ENCODE peak calls at places on chromosomes 16 and 17, in ten cellular contexts. One of them, this sample, is unnamed.

GRCh38 chr16:48611329-48612137 is 1.6 kb upstream of the N4BP1 start:
- DNase-seq in amniotic stem cell: no peak
- DNase-seq in NCI-H774: no peak
- DNase-seq in activated CD4-positive, alpha-beta T cell treated with anti-CD3 and anti-CD28 coated beads, Interleukin-2, amount 50 U/mL, for 1 hour: peak
- DNase-seq in HTR-8/SVneo: no peak
- DNase-seq in brain microvascular endothelial cell: no peak
- DNase-seq in substantia nigra: no peak
- DNase-seq in HFF-Myc: no peak
- DNase-seq in Kasumi-1: no peak
- DNase-seq in endothelial cell of umbilical vein: no peak
- DNase-seq in this sample: no peak

GRCh38 chr16:9846362-9847099 is 335.7 kb downstream of the GRIN2A start:
- DNase-seq in activated CD4-positive, alpha-beta T cell treated with anti-CD3 and anti-CD28 coated beads, Interleukin-2, amount 50 U/mL, for 1 hour: no peak
- DNase-seq in HFF-Myc: no peak
- DNase-seq in brain microvascular endothelial cell: no peak
- DNase-seq in endothelial cell of umbilical vein: peak
- DNase-seq in amniotic stem cell: no peak
- DNase-seq in substantia nigra: no peak
- DNase-seq in Kasumi-1: no peak
- DNase-seq in HTR-8/SVneo: no peak
- DNase-seq in NCI-H774: no peak
- DNase-seq in this sample: no peak

GRCh38 chr16:57950382-57950781 is 20.5 kb downstream of the CNGB1 start:
- DNase-seq in NCI-H774: no peak
- DNase-seq in brain microvascular endothelial cell: no peak
- DNase-seq in activated CD4-positive, alpha-beta T cell treated with anti-CD3 and anti-CD28 coated beads, Interleukin-2, amount 50 U/mL, for 1 hour: no peak
- DNase-seq in HTR-8/SVneo: no peak
- DNase-seq in endothelial cell of umbilical vein: no peak
- DNase-seq in substantia nigra: no peak
- DNase-seq in Kasumi-1: no peak
- DNase-seq in HFF-Myc: no peak
- DNase-seq in amniotic stem cell: no peak
- DNase-seq in this sample: no peak

GRCh38 chr17:27746881-27747280 is 53.4 kb downstream of the NOS2 start:
- DNase-seq in substantia nigra: no peak
- DNase-seq in amniotic stem cell: no peak
- DNase-seq in HFF-Myc: no peak
- DNase-seq in NCI-H774: no peak
- DNase-seq in brain microvascular endothelial cell: no peak
- DNase-seq in activated CD4-positive, alpha-beta T cell treated with anti-CD3 and anti-CD28 coated beads, Interleukin-2, amount 50 U/mL, for 1 hour: no peak
- DNase-seq in endothelial cell of umbilical vein: no peak
- DNase-seq in Kasumi-1: no peak
- DNase-seq in HTR-8/SVneo: no peak
- DNase-seq in this sample: no peak

GRCh38 chr17:80786887-80787286 is 204.8 kb upstream of the CHMP6 start:
- DNase-seq in endothelial cell of umbilical vein: no peak
- DNase-seq in NCI-H774: no peak
- DNase-seq in Kasumi-1: no peak
- DNase-seq in HTR-8/SVneo: no peak
- DNase-seq in substantia nigra: no peak
- DNase-seq in activated CD4-positive, alpha-beta T cell treated with anti-CD3 and anti-CD28 coated beads, Interleukin-2, amount 50 U/mL, for 1 hour: no peak
- DNase-seq in HFF-Myc: no peak
- DNase-seq in amniotic stem cell: no peak
- DNase-seq in brain microvascular endothelial cell: no peak
- DNase-seq in this sample: no peak

GRCh38 chr16:54630284-54630967 is 300.2 kb upstream of the IRX5 start:
- DNase-seq in activated CD4-positive, alpha-beta T cell treated with anti-CD3 and anti-CD28 coated beads, Interleukin-2, amount 50 U/mL, for 1 hour: no peak
- DNase-seq in brain microvascular endothelial cell: peak
- DNase-seq in HTR-8/SVneo: no peak
- DNase-seq in NCI-H774: no peak
- DNase-seq in substantia nigra: no peak
- DNase-seq in Kasumi-1: no peak
- DNase-seq in HFF-Myc: no peak
- DNase-seq in amniotic stem cell: no peak
- DNase-seq in endothelial cell of umbilical vein: no peak
- DNase-seq in this sample: peak

GRCh38 chr17:32161506-32162365 is 19.4 kb downstream of the RHOT1 start:
- DNase-seq in HFF-Myc: peak
- DNase-seq in activated CD4-positive, alpha-beta T cell treated with anti-CD3 and anti-CD28 coated beads, Interleukin-2, amount 50 U/mL, for 1 hour: no peak
- DNase-seq in endothelial cell of umbilical vein: peak
- DNase-seq in brain microvascular endothelial cell: peak
- DNase-seq in HTR-8/SVneo: peak
- DNase-seq in substantia nigra: no peak
- DNase-seq in NCI-H774: no peak
- DNase-seq in Kasumi-1: no peak
- DNase-seq in amniotic stem cell: peak
- DNase-seq in this sample: no peak

GRCh38 chr17:36842231-36842630 is 95.0 kb upstream of the LHX1 start:
- DNase-seq in Kasumi-1: no peak
- DNase-seq in substantia nigra: no peak
- DNase-seq in activated CD4-positive, alpha-beta T cell treated with anti-CD3 and anti-CD28 coated beads, Interleukin-2, amount 50 U/mL, for 1 hour: no peak
- DNase-seq in HTR-8/SVneo: no peak
- DNase-seq in HFF-Myc: no peak
- DNase-seq in amniotic stem cell: no peak
- DNase-seq in NCI-H774: no peak
- DNase-seq in endothelial cell of umbilical vein: no peak
- DNase-seq in brain microvascular endothelial cell: no peak
- DNase-seq in this sample: no peak

GRCh38 chr17:40556884-40557414 is 8.3 kb downstream of the CCR7 start:
- DNase-seq in HFF-Myc: no peak
- DNase-seq in HTR-8/SVneo: no peak
- DNase-seq in endothelial cell of umbilical vein: peak
- DNase-seq in activated CD4-positive, alpha-beta T cell treated with anti-CD3 and anti-CD28 coated beads, Interleukin-2, amount 50 U/mL, for 1 hour: no peak
- DNase-seq in brain microvascular endothelial cell: no peak
- DNase-seq in substantia nigra: no peak
- DNase-seq in NCI-H774: no peak
- DNase-seq in Kasumi-1: no peak
- DNase-seq in amniotic stem cell: no peak
- DNase-seq in this sample: no peak

GRCh38 chr16:74107795-74108610 is 188.6 kb upstream of the PSMD7 start:
- DNase-seq in amniotic stem cell: no peak
- DNase-seq in HTR-8/SVneo: peak
- DNase-seq in NCI-H774: no peak
- DNase-seq in substantia nigra: no peak
- DNase-seq in activated CD4-positive, alpha-beta T cell treated with anti-CD3 and anti-CD28 coated beads, Interleukin-2, amount 50 U/mL, for 1 hour: peak
- DNase-seq in endothelial cell of umbilical vein: peak
- DNase-seq in Kasumi-1: peak
- DNase-seq in brain microvascular endothelial cell: peak
- DNase-seq in HFF-Myc: peak
- DNase-seq in this sample: no peak

GRCh38 chr17:42129109-42129837 is 6.7 kb downstream of the HSPB9 start:
- DNase-seq in Kasumi-1: no peak
- DNase-seq in NCI-H774: no peak
- DNase-seq in brain microvascular endothelial cell: no peak
- DNase-seq in endothelial cell of umbilical vein: no peak
- DNase-seq in substantia nigra: no peak
- DNase-seq in HTR-8/SVneo: no peak
- DNase-seq in amniotic stem cell: no peak
- DNase-seq in HFF-Myc: no peak
- DNase-seq in activated CD4-positive, alpha-beta T cell treated with anti-CD3 and anti-CD28 coated beads, Interleukin-2, amount 50 U/mL, for 1 hour: no peak
- DNase-seq in this sample: no peak

GRCh38 chr16:69566437-69567030 is 768 bp downstream of the NFAT5 start:
- DNase-seq in substantia nigra: peak
- DNase-seq in endothelial cell of umbilical vein: peak
- DNase-seq in NCI-H774: no peak
- DNase-seq in Kasumi-1: peak
- DNase-seq in brain microvascular endothelial cell: peak
- DNase-seq in HTR-8/SVneo: peak
- DNase-seq in activated CD4-positive, alpha-beta T cell treated with anti-CD3 and anti-CD28 coated beads, Interleukin-2, amount 50 U/mL, for 1 hour: peak
- DNase-seq in amniotic stem cell: no peak
- DNase-seq in HFF-Myc: no peak
- DNase-seq in this sample: peak

GRCh38 chr17:17751489-17751995 is 70.3 kb downstream of the RAI1 start:
- DNase-seq in Kasumi-1: no peak
- DNase-seq in activated CD4-positive, alpha-beta T cell treated with anti-CD3 and anti-CD28 coated beads, Interleukin-2, amount 50 U/mL, for 1 hour: peak
- DNase-seq in amniotic stem cell: no peak
- DNase-seq in HFF-Myc: no peak
- DNase-seq in HTR-8/SVneo: no peak
- DNase-seq in endothelial cell of umbilical vein: peak
- DNase-seq in NCI-H774: peak
- DNase-seq in substantia nigra: no peak
- DNase-seq in brain microvascular endothelial cell: no peak
- DNase-seq in this sample: no peak

This sample was measured in AG09319.